ENCODE peak calls at places on chromosome 13, in four cellular contexts. W, I, L and Y are unnamed samples.

GRCh38 chr13:27450921-27451461 is 627 bp upstream of the MTIF3 start:
- DNase-seq in W (peak; percentile 82), I (no peak), L (peak; percentile 55), Y (no peak)

GRCh38 chr13:61370520-61370919 is 45.1 kb downstream of the PCDH20 start:
- DNase-seq in W (no peak), I (no peak), L (peak; percentile 41), Y (no peak)

GRCh38 chr13:113135281-113135760 is 12.7 kb downstream of the F10 start:
- DNase-seq in W (no peak), I (no peak), L (no peak), Y (no peak)

GRCh38 chr13:50152655-50153309 is 137.5 kb downstream of the KCNRG start:
- DNase-seq in W (no peak), I (no peak), L (peak; percentile 71), Y (no peak)

GRCh38 chr13:31686660-31687430 is 52.5 kb upstream of the RXFP2 start:
- DNase-seq in W (no peak), I (no peak), L (no peak), Y (no peak)

GRCh38 chr13:112968380-112968909 is 569 bp upstream of the MCF2L start:
- DNase-seq in W (peak; percentile 77), I (no peak), L (no peak), Y (no peak)

GRCh38 chr13:44159633-44160279 is 213.9 kb upstream of the SERP2 start:
- DNase-seq in W (no peak), I (no peak), L (no peak), Y (no peak)

GRCh38 chr13:29239653-29240525 is 355.6 kb downstream of the SLC7A1 start:
- DNase-seq in W (no peak), I (no peak), L (no peak), Y (no peak)

GRCh38 chr13:29418026-29418425 is 177.5 kb downstream of the SLC7A1 start:
- DNase-seq in W (no peak), I (no peak), L (no peak), Y (no peak)

GRCh38 chr13:41696163-41697003 is 239.0 kb downstream of the RGCC start:
- DNase-seq in W (no peak), I (no peak), L (no peak), Y (peak; percentile 67)

GRCh38 chr13:41071775-41072174 is 10.5 kb downstream of the WBP4 start:
- DNase-seq in W (no peak), I (no peak), L (no peak), Y (no peak)

GRCh38 chr13:34682406-34682805 is 259.7 kb upstream of the NBEA start:
- DNase-seq in W (no peak), I (no peak), L (no peak), Y (no peak)

GRCh38 chr13:37868691-37869505 is 674 bp downstream of the TRPC4 start:
- DNase-seq in W (peak; percentile 63), I (no peak), L (no peak), Y (no peak)

GRCh38 chr13:106755542-106755941 is 187.6 kb upstream of the ARGLU1 start:
- DNase-seq in W (no peak), I (no peak), L (no peak), Y (no peak)

GRCh38 chr13:26957163-26957562 is 196.6 kb upstream of the GPR12 start:
- DNase-seq in W (no peak), I (no peak), L (no peak), Y (no peak)

GRCh38 chr13:27678306-27679040 is 56.8 kb downstream of the POLR1D start:
- DNase-seq in W (no peak), I (no peak), L (no peak), Y (no peak)

GRCh38 chr13:97474581-97474980 is 40.6 kb downstream of the RAP2A start:
- DNase-seq in W (no peak), I (no peak), L (no peak), Y (no peak)

GRCh38 chr13:41315466-41316047 is 4.5 kb downstream of the NAA16 start:
- DNase-seq in W (no peak), I (no peak), L (no peak), Y (no peak)

GRCh38 chr13:66665991-66666390 is 564.1 kb downstream of the PCDH9 start:
- DNase-seq in W (no peak), I (no peak), L (no peak), Y (peak; percentile 44)

GRCh38 chr13:102020611-102021216 is 381.1 kb downstream of the FGF14 start:
- DNase-seq in W (no peak), I (no peak), L (no peak), Y (no peak)

GRCh38 chr13:24613755-24614154 is 66.5 kb upstream of the ATP12A start:
- DNase-seq in W (peak; percentile 55), I (no peak), L (no peak), Y (no peak)

GRCh38 chr13:48727252-48728011 is 73.7 kb downstream of the CYSLTR2 start:
- DNase-seq in W (no peak), I (no peak), L (no peak), Y (no peak)

GRCh38 chr13:112601351-112601750 is 13.4 kb upstream of the TUBGCP3 start:
- DNase-seq in W (no peak), I (no peak), L (no peak), Y (no peak)

GRCh38 chr13:34044660-34045080 is 226.7 kb downstream of the RFC3 start:
- DNase-seq in W (no peak), I (no peak), L (no peak), Y (peak; percentile 76)

GRCh38 chr13:20197361-20197834 is 4.7 kb upstream of the GJB2 start:
- DNase-seq in W (no peak), I (no peak), L (peak; percentile 42), Y (no peak)

GRCh38 chr13:79681069-79681468 is 200.1 kb downstream of the NDFIP2 start:
- DNase-seq in W (no peak), I (no peak), L (no peak), Y (no peak)

GRCh38 chr13:36275190-36276002 is 22.2 kb downstream of the CCDC169 start:
- DNase-seq in W (no peak), I (no peak), L (peak; percentile 51), Y (no peak)

GRCh38 chr13:76636881-76637280 is 249.3 kb downstream of the KCTD12 start:
- DNase-seq in W (no peak), I (no peak), L (no peak), Y (no peak)

GRCh38 chr13:76632388-76633044 is 253.7 kb downstream of the KCTD12 start:
- DNase-seq in W (no peak), I (no peak), L (peak; percentile 23), Y (no peak)

GRCh38 chr13:76635232-76636021 is 250.8 kb downstream of the KCTD12 start:
- DNase-seq in W (no peak), I (no peak), L (no peak), Y (no peak)

GRCh38 chr13:76637651-76638111 is 248.5 kb downstream of the KCTD12 start:
- DNase-seq in W (no peak), I (no peak), L (no peak), Y (no peak)

GRCh38 chr13:76634431-76635191 is 251.6 kb downstream of the KCTD12 start:
- DNase-seq in W (no peak), I (no peak), L (no peak), Y (no peak)
- H3K4me1 ChIP-seq in W (no peaks in the 10 kb centered on the region), I (no peaks in the 10 kb centered on the region), L (no peaks in the 10 kb centered on the region), Y (no peaks in the 10 kb centered on the region)

GRCh38 chr13:51825165-51825592 is 19.8 kb downstream of the TMEM272 start:
- DNase-seq in W (no peak), I (no peak), L (peak; percentile 54), Y (no peak)
- H3K27ac ChIP-seq in W (no peak overlapping the region), I (no peak overlapping the region), L (peak overlapping the region; percentile 24), Y (no peak overlapping the region)

GRCh38 chr13:110234532-110234931 is 72.4 kb downstream of the COL4A1 start:
- DNase-seq in W (no peak), I (no peak), L (no peak), Y (no peak)
- H3K4me1 ChIP-seq in W (peaks cover 4% of the 10 kb centered on the region), I (peaks cover 24% of the 10 kb centered on the region), L (no peaks in the 10 kb centered on the region), Y (peaks cover 53% of the 10 kb centered on the region)

DNA sequence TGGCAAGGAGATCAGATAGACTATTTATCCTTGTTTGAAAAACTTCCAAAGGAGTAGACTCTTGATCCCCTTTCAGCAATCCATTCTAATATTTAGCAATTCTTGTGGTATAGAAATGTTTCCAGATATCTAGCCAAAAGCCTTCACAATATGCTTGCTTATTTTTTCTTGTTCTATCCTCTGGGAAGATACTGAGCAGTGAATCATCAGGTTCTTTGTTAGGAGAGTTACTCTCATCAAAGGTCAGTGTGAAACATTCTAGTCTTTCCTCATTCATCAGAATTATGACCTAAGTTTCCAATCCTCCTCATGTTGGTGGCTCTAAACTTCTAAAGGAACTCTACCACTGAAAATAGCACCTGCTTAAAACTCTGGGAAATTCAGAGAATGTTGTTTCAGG is 3.9 kb downstream of the GPC6 start:
- DNase-seq in W (no peak), I (no peak), L (no peak), Y (no peak)
- H3K27ac ChIP-seq in W (no peak overlapping the region), I (no peak overlapping the region), L (no peak overlapping the region), Y (no peak overlapping the region)